ENCODE peak calls at places on chromosomes 16 and 17, in seven cellular contexts. A is SK-MEL-5; C is NCI-H510A treated with DMSO at 0.1 percent for 48 hours; U is Right ventricle myocardium superior; Z is fibroblast of pulmonary artery; F is fibroblast of lung; K is stimulated activated CD8-positive, alpha-beta memory T cell treated with anti-CD3 and anti-CD28 coated beads, Interleukin-4, amount 100 ng/mL, for 24 hours. X is an unnamed sample.

GRCh38 chr16:30136971-30137601 is 14.1 kb upstream of the MAPK3 start:
- DNase-seq in U (no peak), F (no peak), A (peak; percentile 76), Z (no peak), C (peak; percentile 36), K (no peak), X (no peak)

GRCh38 chr17:83079340-83079747 is at the start of gene METRNL:
- DNase-seq in F (peak; percentile 56), U (peak; percentile 88), C (no peak), A (peak; percentile 53), K (peak; percentile 54), Z (peak; percentile 62), X (peak; percentile 72)

GRCh38 chr17:48246623-48247022 is 139.1 kb downstream of the SNX11 start:
- DNase-seq in K (no peak), C (no peak), Z (no peak), U (no peak), A (no peak), F (peak; percentile 64), X (peak; percentile 75)

GRCh38 chr17:81498953-81499600 is 13.5 kb downstream of the ACTG1 start:
- DNase-seq in A (no peak), F (no peak), U (no peak), K (no peak), Z (no peak), C (no peak), X (no peak)

GRCh38 chr16:57534881-57535658 is 1.3 kb downstream of the CCDC102A start:
- DNase-seq in Z (no peak), A (no peak), C (no peak), K (no peak), F (no peak), U (no peak), X (no peak)

GRCh38 chr16:67105881-67106280 is 3.9 kb upstream of the PHAF1 start:
- DNase-seq in C (no peak), K (no peak), U (no peak), F (no peak), Z (no peak), A (no peak), X (no peak)

GRCh38 chr17:76720211-76720610 is 6.2 kb downstream of the JMJD6 start:
- DNase-seq in F (no peak), A (no peak), K (no peak), Z (no peak), U (peak; percentile 40), C (no peak), X (no peak)

GRCh38 chr16:52379551-52379950 is 167.4 kb downstream of the TOX3 start:
- DNase-seq in U (no peak), A (no peak), F (no peak), C (no peak), Z (no peak), K (no peak), X (no peak)

GRCh38 chr17:76793775-76794174 is 55.9 kb downstream of the MFSD11 start:
- DNase-seq in K (no peak), U (no peak), F (peak; percentile 12), Z (peak; percentile 46), C (peak; percentile 28), A (peak; percentile 87), X (peak; percentile 42)

X was measured in HCEC 1CT.